ENCODE peak calls at places on chromosome 6, in nine cellular contexts. One of them, this sample, is unnamed.

GRCh38 chr6:2848851-2849250 is 7.2 kb upstream of the SERPINB1 start:
- DNase-seq in kidney tubule cell: peak
- DNase-seq in HT1080: no peak
- DNase-seq in activated CD4-positive, alpha-beta T cell treated with anti-CD3 and anti-CD28 coated beads for 48 hours: peak
- DNase-seq in dermis blood vessel endothelial cell: no peak
- DNase-seq in AG10803: no peak
- DNase-seq in NCI-H1436: peak
- DNase-seq in NB4: no peak
- DNase-seq in lung: no peak
- DNase-seq in this sample: peak

GRCh38 chr6:7058250-7058923 is 49.4 kb upstream of the RREB1 start:
- DNase-seq in kidney tubule cell: peak
- DNase-seq in HT1080: peak
- DNase-seq in activated CD4-positive, alpha-beta T cell treated with anti-CD3 and anti-CD28 coated beads for 48 hours: peak
- DNase-seq in dermis blood vessel endothelial cell: no peak
- DNase-seq in AG10803: peak
- DNase-seq in NCI-H1436: no peak
- DNase-seq in NB4: peak
- DNase-seq in lung: peak
- DNase-seq in this sample: peak

GRCh38 chr6:37704923-37705238 is 7.2 kb upstream of the MDGA1 start:
- DNase-seq in kidney tubule cell: no peak
- DNase-seq in HT1080: no peak
- DNase-seq in activated CD4-positive, alpha-beta T cell treated with anti-CD3 and anti-CD28 coated beads for 48 hours: no peak
- DNase-seq in dermis blood vessel endothelial cell: no peak
- DNase-seq in AG10803: no peak
- DNase-seq in NCI-H1436: no peak
- DNase-seq in NB4: no peak
- DNase-seq in lung: no peak
- DNase-seq in this sample: no peak

GRCh38 chr6:115468272-115469005 is 592.3 kb downstream of the FRK start:
- DNase-seq in kidney tubule cell: no peak
- DNase-seq in HT1080: no peak
- DNase-seq in activated CD4-positive, alpha-beta T cell treated with anti-CD3 and anti-CD28 coated beads for 48 hours: no peak
- DNase-seq in dermis blood vessel endothelial cell: no peak
- DNase-seq in AG10803: no peak
- DNase-seq in NCI-H1436: no peak
- DNase-seq in NB4: no peak
- DNase-seq in lung: no peak
- DNase-seq in this sample: no peak

GRCh38 chr6:29633532-29633901 is 534 bp upstream of the GABBR1 start:
- DNase-seq in kidney tubule cell: no peak
- DNase-seq in HT1080: no peak
- DNase-seq in activated CD4-positive, alpha-beta T cell treated with anti-CD3 and anti-CD28 coated beads for 48 hours: no peak
- DNase-seq in dermis blood vessel endothelial cell: no peak
- DNase-seq in AG10803: no peak
- DNase-seq in NCI-H1436: no peak
- DNase-seq in NB4: no peak
- DNase-seq in lung: no peak
- DNase-seq in this sample: no peak

GRCh38 chr6:157527471-157527907 is 146.5 kb downstream of the ZDHHC14 start:
- DNase-seq in kidney tubule cell: no peak
- DNase-seq in HT1080: no peak
- DNase-seq in activated CD4-positive, alpha-beta T cell treated with anti-CD3 and anti-CD28 coated beads for 48 hours: peak
- DNase-seq in dermis blood vessel endothelial cell: peak
- DNase-seq in AG10803: no peak
- DNase-seq in NCI-H1436: no peak
- DNase-seq in NB4: peak
- DNase-seq in lung: no peak
- DNase-seq in this sample: no peak

GRCh38 chr6:5080574-5080973 is 4.6 kb upstream of the PPP1R3G start:
- DNase-seq in kidney tubule cell: no peak
- DNase-seq in HT1080: no peak
- DNase-seq in activated CD4-positive, alpha-beta T cell treated with anti-CD3 and anti-CD28 coated beads for 48 hours: no peak
- DNase-seq in dermis blood vessel endothelial cell: no peak
- DNase-seq in AG10803: no peak
- DNase-seq in NCI-H1436: no peak
- DNase-seq in NB4: no peak
- DNase-seq in lung: no peak
- DNase-seq in this sample: no peak

GRCh38 chr6:3324262-3324942 is 65.7 kb downstream of the PSMG4 start:
- DNase-seq in kidney tubule cell: peak
- DNase-seq in HT1080: peak
- DNase-seq in activated CD4-positive, alpha-beta T cell treated with anti-CD3 and anti-CD28 coated beads for 48 hours: peak
- DNase-seq in dermis blood vessel endothelial cell: peak
- DNase-seq in AG10803: peak
- DNase-seq in NCI-H1436: no peak
- DNase-seq in NB4: peak
- DNase-seq in lung: no peak
- DNase-seq in this sample: no peak

GRCh38 chr6:158849899-158850806 is 31.0 kb upstream of the EZR start:
- DNase-seq in kidney tubule cell: peak
- DNase-seq in HT1080: peak
- DNase-seq in activated CD4-positive, alpha-beta T cell treated with anti-CD3 and anti-CD28 coated beads for 48 hours: peak
- DNase-seq in dermis blood vessel endothelial cell: peak
- DNase-seq in AG10803: peak
- DNase-seq in NCI-H1436: peak
- DNase-seq in NB4: peak
- DNase-seq in lung: peak
- DNase-seq in this sample: peak

GRCh38 chr6:34795836-34796425 is 4.0 kb downstream of the BLTP3A start:
- DNase-seq in kidney tubule cell: peak
- DNase-seq in HT1080: no peak
- DNase-seq in activated CD4-positive, alpha-beta T cell treated with anti-CD3 and anti-CD28 coated beads for 48 hours: no peak
- DNase-seq in dermis blood vessel endothelial cell: peak
- DNase-seq in AG10803: peak
- DNase-seq in NCI-H1436: no peak
- DNase-seq in NB4: no peak
- DNase-seq in lung: no peak
- DNase-seq in this sample: peak

GRCh38 chr6:3341467-3341866 is 82.7 kb downstream of the PSMG4 start:
- DNase-seq in kidney tubule cell: peak
- DNase-seq in HT1080: peak
- DNase-seq in activated CD4-positive, alpha-beta T cell treated with anti-CD3 and anti-CD28 coated beads for 48 hours: no peak
- DNase-seq in dermis blood vessel endothelial cell: no peak
- DNase-seq in AG10803: peak
- DNase-seq in NCI-H1436: no peak
- DNase-seq in NB4: no peak
- DNase-seq in lung: no peak
- DNase-seq in this sample: no peak

GRCh38 chr6:106069478-106069877 is 16.7 kb upstream of the PRDM1 start:
- DNase-seq in kidney tubule cell: peak
- DNase-seq in HT1080: peak
- DNase-seq in activated CD4-positive, alpha-beta T cell treated with anti-CD3 and anti-CD28 coated beads for 48 hours: no peak
- DNase-seq in dermis blood vessel endothelial cell: peak
- DNase-seq in AG10803: peak
- DNase-seq in NCI-H1436: no peak
- DNase-seq in NB4: no peak
- DNase-seq in lung: no peak
- DNase-seq in this sample: peak

GRCh38 chr6:130602151-130602770 is 224.9 kb upstream of the SMLR1 start:
- DNase-seq in kidney tubule cell: peak
- DNase-seq in HT1080: peak
- DNase-seq in activated CD4-positive, alpha-beta T cell treated with anti-CD3 and anti-CD28 coated beads for 48 hours: peak
- DNase-seq in dermis blood vessel endothelial cell: peak
- DNase-seq in AG10803: peak
- DNase-seq in NCI-H1436: no peak
- DNase-seq in NB4: peak
- DNase-seq in lung: no peak
- DNase-seq in this sample: peak

GRCh38 chr6:156969233-156969632 is 192.1 kb downstream of the ARID1B start:
- DNase-seq in kidney tubule cell: no peak
- DNase-seq in HT1080: no peak
- DNase-seq in activated CD4-positive, alpha-beta T cell treated with anti-CD3 and anti-CD28 coated beads for 48 hours: no peak
- DNase-seq in dermis blood vessel endothelial cell: no peak
- DNase-seq in AG10803: no peak
- DNase-seq in NCI-H1436: no peak
- DNase-seq in NB4: no peak
- DNase-seq in lung: no peak
- DNase-seq in this sample: no peak

GRCh38 chr6:51021171-51021570 is 202.5 kb downstream of the TFAP2B start:
- DNase-seq in kidney tubule cell: no peak
- DNase-seq in HT1080: no peak
- DNase-seq in activated CD4-positive, alpha-beta T cell treated with anti-CD3 and anti-CD28 coated beads for 48 hours: no peak
- DNase-seq in dermis blood vessel endothelial cell: peak
- DNase-seq in AG10803: peak
- DNase-seq in NCI-H1436: no peak
- DNase-seq in NB4: no peak
- DNase-seq in lung: no peak
- DNase-seq in this sample: no peak

GRCh38 chr6:149318581-149319286 is 1.2 kb downstream of the TAB2 start:
- DNase-seq in kidney tubule cell: peak
- DNase-seq in HT1080: peak
- DNase-seq in activated CD4-positive, alpha-beta T cell treated with anti-CD3 and anti-CD28 coated beads for 48 hours: no peak
- DNase-seq in dermis blood vessel endothelial cell: no peak
- DNase-seq in AG10803: peak
- DNase-seq in NCI-H1436: no peak
- DNase-seq in NB4: peak
- DNase-seq in lung: no peak
- DNase-seq in this sample: no peak

GRCh38 chr6:17897681-17898080 is 89.8 kb downstream of the KIF13A start:
- DNase-seq in kidney tubule cell: no peak
- DNase-seq in HT1080: no peak
- DNase-seq in activated CD4-positive, alpha-beta T cell treated with anti-CD3 and anti-CD28 coated beads for 48 hours: no peak
- DNase-seq in dermis blood vessel endothelial cell: no peak
- DNase-seq in AG10803: no peak
- DNase-seq in NCI-H1436: no peak
- DNase-seq in NB4: no peak
- DNase-seq in lung: no peak
- DNase-seq in this sample: no peak

GRCh38 chr6:91083226-91083625 is 496.4 kb upstream of the MAP3K7 start:
- DNase-seq in kidney tubule cell: no peak
- DNase-seq in HT1080: no peak
- DNase-seq in activated CD4-positive, alpha-beta T cell treated with anti-CD3 and anti-CD28 coated beads for 48 hours: no peak
- DNase-seq in dermis blood vessel endothelial cell: no peak
- DNase-seq in AG10803: peak
- DNase-seq in NCI-H1436: no peak
- DNase-seq in NB4: no peak
- DNase-seq in lung: no peak
- DNase-seq in this sample: no peak

GRCh38 chr6:19153981-19154295 is 683.2 kb upstream of the ID4 start:
- DNase-seq in kidney tubule cell: no peak
- DNase-seq in HT1080: no peak
- DNase-seq in activated CD4-positive, alpha-beta T cell treated with anti-CD3 and anti-CD28 coated beads for 48 hours: no peak
- DNase-seq in dermis blood vessel endothelial cell: no peak
- DNase-seq in AG10803: no peak
- DNase-seq in NCI-H1436: no peak
- DNase-seq in NB4: no peak
- DNase-seq in lung: no peak
- DNase-seq in this sample: no peak

GRCh38 chr6:116105247-116105646 is 4.6 kb downstream of the NT5DC1 start:
- DNase-seq in kidney tubule cell: no peak
- DNase-seq in HT1080: no peak
- DNase-seq in activated CD4-positive, alpha-beta T cell treated with anti-CD3 and anti-CD28 coated beads for 48 hours: no peak
- DNase-seq in dermis blood vessel endothelial cell: no peak
- DNase-seq in AG10803: no peak
- DNase-seq in NCI-H1436: no peak
- DNase-seq in NB4: no peak
- DNase-seq in lung: no peak
- DNase-seq in this sample: no peak

GRCh38 chr6:36757206-36757605 is 59.6 kb downstream of the RAB44 start:
- DNase-seq in kidney tubule cell: peak
- DNase-seq in HT1080: peak
- DNase-seq in activated CD4-positive, alpha-beta T cell treated with anti-CD3 and anti-CD28 coated beads for 48 hours: peak
- DNase-seq in dermis blood vessel endothelial cell: peak
- DNase-seq in AG10803: no peak
- DNase-seq in NCI-H1436: no peak
- DNase-seq in NB4: no peak
- DNase-seq in lung: no peak
- DNase-seq in this sample: no peak

GRCh38 chr6:75167426-75167825 is 38.4 kb downstream of the COL12A1 start:
- DNase-seq in kidney tubule cell: no peak
- DNase-seq in HT1080: no peak
- DNase-seq in activated CD4-positive, alpha-beta T cell treated with anti-CD3 and anti-CD28 coated beads for 48 hours: no peak
- DNase-seq in dermis blood vessel endothelial cell: no peak
- DNase-seq in AG10803: no peak
- DNase-seq in NCI-H1436: no peak
- DNase-seq in NB4: no peak
- DNase-seq in lung: no peak
- DNase-seq in this sample: no peak

GRCh38 chr6:161922631-161923119 is 648.8 kb upstream of the AGPAT4 start:
- DNase-seq in kidney tubule cell: peak
- DNase-seq in HT1080: peak
- DNase-seq in activated CD4-positive, alpha-beta T cell treated with anti-CD3 and anti-CD28 coated beads for 48 hours: peak
- DNase-seq in dermis blood vessel endothelial cell: peak
- DNase-seq in AG10803: peak
- DNase-seq in NCI-H1436: no peak
- DNase-seq in NB4: peak
- DNase-seq in lung: peak
- DNase-seq in this sample: peak

GRCh38 chr6:9851541-9852380 is 563.1 kb downstream of the TFAP2A start:
- DNase-seq in kidney tubule cell: peak
- DNase-seq in HT1080: peak
- DNase-seq in activated CD4-positive, alpha-beta T cell treated with anti-CD3 and anti-CD28 coated beads for 48 hours: no peak
- DNase-seq in dermis blood vessel endothelial cell: peak
- DNase-seq in AG10803: peak
- DNase-seq in NCI-H1436: no peak
- DNase-seq in NB4: peak
- DNase-seq in lung: no peak
- DNase-seq in this sample: peak

GRCh38 chr6:5155901-5156300 is 70.8 kb downstream of the PPP1R3G start:
- DNase-seq in kidney tubule cell: no peak
- DNase-seq in HT1080: no peak
- DNase-seq in activated CD4-positive, alpha-beta T cell treated with anti-CD3 and anti-CD28 coated beads for 48 hours: no peak
- DNase-seq in dermis blood vessel endothelial cell: no peak
- DNase-seq in AG10803: no peak
- DNase-seq in NCI-H1436: no peak
- DNase-seq in NB4: no peak
- DNase-seq in lung: no peak
- DNase-seq in this sample: no peak

GRCh38 chr6:134345780-134346179 is 27.9 kb upstream of the SGK1 start:
- DNase-seq in kidney tubule cell: no peak
- DNase-seq in HT1080: no peak
- DNase-seq in activated CD4-positive, alpha-beta T cell treated with anti-CD3 and anti-CD28 coated beads for 48 hours: no peak
- DNase-seq in dermis blood vessel endothelial cell: no peak
- DNase-seq in AG10803: no peak
- DNase-seq in NCI-H1436: no peak
- DNase-seq in NB4: no peak
- DNase-seq in lung: no peak
- DNase-seq in this sample: no peak

GRCh38 chr6:1395941-1396908 is 6.8 kb downstream of the FOXF2 start:
- DNase-seq in kidney tubule cell: no peak
- DNase-seq in HT1080: no peak
- DNase-seq in activated CD4-positive, alpha-beta T cell treated with anti-CD3 and anti-CD28 coated beads for 48 hours: no peak
- DNase-seq in dermis blood vessel endothelial cell: no peak
- DNase-seq in AG10803: no peak
- DNase-seq in NCI-H1436: no peak
- DNase-seq in NB4: no peak
- DNase-seq in lung: no peak
- DNase-seq in this sample: no peak

GRCh38 chr6:151205971-151206600 is 33.7 kb upstream of the AKAP12 start:
- DNase-seq in kidney tubule cell: no peak
- DNase-seq in HT1080: no peak
- DNase-seq in activated CD4-positive, alpha-beta T cell treated with anti-CD3 and anti-CD28 coated beads for 48 hours: no peak
- DNase-seq in dermis blood vessel endothelial cell: no peak
- DNase-seq in AG10803: peak
- DNase-seq in NCI-H1436: no peak
- DNase-seq in NB4: peak
- DNase-seq in lung: no peak
- DNase-seq in this sample: no peak

GRCh38 chr6:143598466-143599080 is 79.2 kb upstream of the PHACTR2 start:
- DNase-seq in kidney tubule cell: no peak
- DNase-seq in HT1080: no peak
- DNase-seq in activated CD4-positive, alpha-beta T cell treated with anti-CD3 and anti-CD28 coated beads for 48 hours: peak
- DNase-seq in dermis blood vessel endothelial cell: peak
- DNase-seq in AG10803: no peak
- DNase-seq in NCI-H1436: no peak
- DNase-seq in NB4: peak
- DNase-seq in lung: no peak
- DNase-seq in this sample: no peak

GRCh38 chr6:7085911-7086310 is 21.9 kb upstream of the RREB1 start:
- DNase-seq in kidney tubule cell: peak
- DNase-seq in HT1080: peak
- DNase-seq in activated CD4-positive, alpha-beta T cell treated with anti-CD3 and anti-CD28 coated beads for 48 hours: peak
- DNase-seq in dermis blood vessel endothelial cell: no peak
- DNase-seq in AG10803: peak
- DNase-seq in NCI-H1436: no peak
- DNase-seq in NB4: peak
- DNase-seq in lung: peak
- DNase-seq in this sample: peak

This sample was measured in HT-29.